ENCODE peak calls at places on chromosomes 16 and 17, in seven cellular contexts. F is heart left ventricle; I is adrenal gland; X is lung; U is Jurkat, Clone E6-1; K is ascending aorta; L is dorsolateral prefrontal cortex. G is an unnamed sample.

GRCh38 chr16:14378684-14379467 is 251.2 kb downstream of the PARN start:
- DNase-seq in F (no peak), L (no peak), U (no peak), K (no peak), X (no peak), I (no peak), G (no peak)

GRCh38 chr16:200388-200787 is 20.1 kb downstream of the HBQ1 start:
- DNase-seq in U (no peak), F (no peak), I (no peak), L (no peak), X (no peak), K (no peak), G (peak)

GRCh38 chr16:49786926-49787557 is 68.9 kb downstream of the ZNF423 start:
- DNase-seq in L (no peak), X (no peak), U (no peak), F (no peak), I (no peak), K (no peak), G (no peak)

GRCh38 chr16:76970087-76970744 is 220.8 kb upstream of the MON1B start:
- DNase-seq in I (peak), F (no peak), K (no peak), X (no peak), U (no peak), L (no peak), G (no peak)

GRCh38 chr16:1206786-1207185 is 18.3 kb downstream of the TPSG1 start:
- DNase-seq in F (no peak), U (peak), K (no peak), I (no peak), L (no peak), X (no peak), G (no peak)

GRCh38 chr16:20016234-20016633 is 57.5 kb downstream of the GPR139 start:
- DNase-seq in U (no peak), X (no peak), K (no peak), F (no peak), L (no peak), I (no peak), G (no peak)

GRCh38 chr16:14289692-14290340 is 218.7 kb downstream of the MRTFB start:
- DNase-seq in X (no peak), K (no peak), U (no peak), I (no peak), L (no peak), F (no peak), G (no peak)

GRCh38 chr17:76476736-76477135 is 9.3 kb downstream of the AANAT start:
- DNase-seq in U (no peak), K (no peak), F (no peak), I (no peak), L (no peak), X (no peak), G (no peak)

GRCh38 chr17:60372790-60373483 is 19.0 kb downstream of the USP32 start:
- DNase-seq in L (no peak), K (no peak), I (no peak), U (no peak), X (no peak), F (no peak), G (peak)

DNA sequence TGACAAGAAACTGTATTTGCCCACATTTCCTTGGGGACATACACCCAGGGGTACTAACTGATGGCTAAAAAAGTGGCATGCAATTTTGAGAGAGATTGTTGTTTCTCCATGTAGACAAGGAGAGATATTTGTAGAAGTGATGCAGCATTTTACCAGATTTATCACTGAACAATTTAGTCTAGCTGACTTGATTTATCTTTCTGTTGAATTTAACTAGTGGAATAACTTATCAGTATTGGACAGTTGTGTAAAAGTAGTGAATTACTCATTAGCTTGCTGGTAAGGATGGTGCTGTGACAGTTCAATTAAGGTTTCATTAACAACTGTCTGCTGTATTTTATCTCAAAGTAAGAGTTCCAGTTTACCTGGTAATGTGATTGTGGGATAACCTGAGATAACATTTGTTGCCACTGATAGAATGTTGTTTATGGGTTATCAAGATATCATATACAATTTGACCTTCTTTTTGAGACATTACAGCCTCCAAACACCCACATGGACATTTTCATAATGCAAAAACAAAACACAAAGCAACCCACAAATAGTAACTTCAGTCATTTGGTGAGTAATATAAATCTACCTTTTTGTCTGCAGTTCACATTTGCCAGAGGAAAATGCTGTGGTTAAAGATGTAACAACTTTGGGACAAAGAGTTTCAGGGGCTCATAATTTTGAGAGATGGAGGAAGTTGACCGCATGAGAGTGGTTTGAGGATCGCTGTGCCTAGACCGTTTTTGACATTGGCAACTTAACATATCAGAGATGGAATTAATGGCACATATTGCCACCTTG is 3.8 kb downstream of the NLK start:
- DNase-seq in L (no peak), I (no peak), X (no peak), K (no peak), F (no peak), U (no peak), G (no peak)
- H3K4me3 ChIP-seq in L (no peak), I (no peak), X (no peak), K (no peak), F (no peak), U (peak), G (no peak)

DNA sequence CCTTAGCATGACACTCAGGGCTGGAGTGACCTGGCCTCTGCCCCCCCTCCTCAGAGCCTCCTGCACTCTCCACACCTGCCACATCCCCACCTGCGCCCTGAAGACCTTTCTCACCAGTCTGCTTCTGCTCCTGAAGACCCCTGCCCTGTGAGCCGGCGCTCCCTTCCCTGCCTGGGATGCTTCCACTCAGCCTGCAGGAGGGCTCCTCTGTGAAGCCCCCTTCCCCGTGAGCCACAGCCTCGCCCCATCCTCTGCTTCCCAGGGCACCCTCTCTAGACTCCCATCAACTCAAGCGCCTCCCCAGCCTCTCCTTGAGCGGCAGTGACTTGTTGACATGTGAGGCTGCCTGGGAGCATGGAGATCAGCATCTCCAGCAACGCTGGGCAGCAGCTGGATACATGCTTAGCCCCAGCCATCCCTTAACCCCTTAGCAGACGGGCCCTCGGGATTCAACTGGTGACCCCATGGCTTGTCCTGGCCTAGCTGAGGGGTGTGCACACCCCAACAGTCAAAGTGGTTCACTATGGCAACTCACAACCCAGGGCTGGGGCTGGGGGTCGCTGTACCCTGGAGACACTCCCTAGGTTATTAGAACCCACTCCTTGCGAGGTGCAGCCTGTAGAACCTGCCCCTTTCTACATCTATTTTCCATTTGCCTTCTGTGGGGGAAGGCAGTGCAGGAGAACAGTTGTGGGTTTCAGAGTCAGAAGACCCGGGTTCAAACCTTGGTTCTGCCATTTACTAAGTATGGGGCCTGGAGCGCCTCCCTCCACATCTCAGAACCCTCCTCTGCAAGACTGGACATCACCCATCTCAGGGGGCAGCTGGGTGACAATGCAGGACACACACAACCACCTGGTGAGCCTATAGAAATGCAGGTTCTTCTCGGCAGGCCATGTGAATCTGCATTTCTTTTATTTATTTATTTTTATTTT is 21.5 kb downstream of the TMEM235 start:
- DNase-seq in X (no peak), F (peak), K (no peak), L (no peak), I (no peak), U (peak), G (no peak)
- H3K4me3 ChIP-seq in X (no peak), F (peak), K (no peak), L (no peak), I (no peak), U (no peak), G (no peak)

GRCh38 chr17:45311762-45312476 is 4.9 kb downstream of the MAP3K14 start:
- DNase-seq in X (peak), F (peak), K (no peak), U (peak), L (no peak), I (peak), G (peak)
- H3K4me3 ChIP-seq in X (no peak), F (peak), K (peak), U (no peak), L (no peak), I (no peak), G (no peak)

GRCh38 chr17:38353668-38354067 is 2.0 kb downstream of the SOCS7 start:
- DNase-seq in X (no peak), U (no peak), I (no peak), L (no peak), F (no peak), K (no peak), G (no peak)
- H3K4me3 ChIP-seq in X (no peak), U (peak), I (no peak), L (peak), F (peak), K (peak), G (no peak)

G was measured in kidney epithelial cell.